ENCODE peak calls at places on chromosomes 5 and 9, in ten cellular contexts. A is fibroblast of lung; F is activated T-cell treated with anti-CD3 and anti-CD28 coated beads, Interleukin-2, amount 50 U/mL, for 72 hours; Q is ACHN; M is HuH-7.5; C is PC-9; Z is ovary; H is KG1; S is HuH-7; R is left colon. G is an unnamed sample.

GRCh38 chr9:35904966-35905781 is 828 bp upstream of the HRCT1 start:
- DNase-seq in F (no peak), M (no peak), C (no peak), R (peak; percentile 66), Q (peak; percentile 65), A (peak; percentile 65), Z (no peak), H (no peak), S (no peak), G (no peak)

GRCh38 chr5:132431682-132432081 is 58.9 kb downstream of the IRF1 start:
- DNase-seq in Q (no peak), C (no peak), A (no peak), F (no peak), H (no peak), R (no peak), Z (no peak), M (no peak), S (no peak), G (no peak)

GRCh38 chr5:36701085-36701691 is 94.8 kb downstream of the SLC1A3 start:
- DNase-seq in R (no peak), F (no peak), C (no peak), H (no peak), M (no peak), Z (no peak), Q (no peak), A (no peak), S (no peak), G (no peak)

GRCh38 chr5:172648008-172648359 is 6.9 kb downstream of the NEURL1B start:
- DNase-seq in R (no peak), Q (no peak), S (no peak), Z (no peak), A (no peak), M (no peak), C (peak; percentile 84), H (no peak), F (no peak), G (no peak)

GRCh38 chr9:16637938-16638337 is 232.5 kb downstream of the BNC2 start:
- DNase-seq in C (no peak), H (no peak), Z (no peak), S (no peak), M (no peak), F (no peak), Q (no peak), R (no peak), A (peak; percentile 58), G (no peak)

GRCh38 chr5:106601605-106602004 is 1069.1 kb downstream of the EFNA5 start:
- DNase-seq in A (no peak), Z (no peak), F (no peak), S (no peak), M (no peak), R (no peak), H (no peak), C (no peak), Q (no peak), G (no peak)

GRCh38 chr5:94361832-94362754 is 256.3 kb downstream of the KIAA0825 start:
- DNase-seq in Q (no peak), M (no peak), R (no peak), A (no peak), C (no peak), F (no peak), Z (no peak), H (no peak), S (no peak), G (no peak)

GRCh38 chr5:107867266-107867665 is 196.5 kb upstream of the EFNA5 start:
- DNase-seq in Q (no peak), M (no peak), C (no peak), H (no peak), F (no peak), R (no peak), Z (no peak), A (peak; percentile 55), S (no peak), G (no peak)

GRCh38 chr9:136488247-136489214 is 5.7 kb upstream of the SEC16A start:
- DNase-seq in Q (peak; percentile 44), F (peak; percentile 78), M (peak; percentile 83), S (peak; percentile 88), C (peak; percentile 50), Z (peak; percentile 83), H (no peak), A (no peak), R (peak; percentile 82), G (peak; percentile 88)

GRCh38 chr5:143401846-143402463 is 1.5 kb downstream of the NR3C1 start:
- DNase-seq in A (no peak), R (no peak), C (no peak), H (no peak), F (no peak), S (no peak), M (no peak), Z (no peak), Q (no peak), G (no peak)

GRCh38 chr5:124735169-124735858 is 11.1 kb downstream of the ZNF608 start:
- DNase-seq in S (peak; percentile 70), M (no peak), Q (no peak), F (no peak), A (peak; percentile 30), C (no peak), Z (peak; percentile 54), H (no peak), R (peak; percentile 54), G (no peak)

GRCh38 chr9:27154923-27155322 is 45.9 kb downstream of the TEK start:
- DNase-seq in M (no peak), Q (no peak), S (no peak), A (peak; percentile 98), R (no peak), F (no peak), Z (no peak), C (no peak), H (no peak), G (no peak)

GRCh38 chr5:6402939-6403338 is 24.6 kb upstream of the MED10 start:
- DNase-seq in Q (no peak), R (no peak), F (no peak), C (no peak), H (no peak), M (no peak), Z (no peak), S (no peak), A (peak; percentile 28), G (no peak)

GRCh38 chr9:136494531-136495215 is 11.8 kb upstream of the SEC16A start:
- DNase-seq in S (no peak), Q (no peak), R (no peak), H (no peak), A (peak; percentile 58), F (no peak), M (no peak), Z (no peak), C (no peak), G (no peak)

GRCh38 chr5:141260458-141261237 is 15.5 kb downstream of the PCDHB15 start:
- DNase-seq in R (no peak), M (no peak), S (no peak), H (no peak), Q (no peak), C (no peak), Z (no peak), F (no peak), A (no peak), G (no peak)

GRCh38 chr9:83986765-83987401 is 6.3 kb downstream of the RMI1 start:
- DNase-seq in Z (no peak), R (peak; percentile 65), F (no peak), C (peak; percentile 46), H (no peak), S (peak; percentile 36), M (no peak), A (peak; percentile 50), Q (no peak), G (no peak)

GRCh38 chr9:35227283-35227682 is 65.5 kb downstream of the UNC13B start:
- DNase-seq in M (no peak), Z (no peak), Q (no peak), R (no peak), H (no peak), C (no peak), F (no peak), S (no peak), A (no peak), G (no peak)

GRCh38 chr5:72600401-72600981 is 93.3 kb upstream of the ZNF366 start:
- DNase-seq in F (no peak), Z (no peak), R (no peak), Q (peak; percentile 49), C (peak; percentile 95), S (no peak), H (no peak), A (peak; percentile 89), M (no peak), G (no peak)

GRCh38 chr9:14159440-14160222 is 154.3 kb downstream of the NFIB start:
- DNase-seq in F (no peak), M (no peak), R (no peak), Q (no peak), S (no peak), H (no peak), A (no peak), C (no peak), Z (no peak), G (no peak)

GRCh38 chr9:115944166-115944948 is 209.2 kb upstream of the PAPPA start:
- DNase-seq in Q (peak; percentile 16), C (no peak), A (peak; percentile 100), H (no peak), R (peak; percentile 10), M (peak; percentile 19), S (peak; percentile 24), Z (peak; percentile 53), F (no peak), G (no peak)

GRCh38 chr9:14144215-14144614 is 169.7 kb downstream of the NFIB start:
- DNase-seq in R (no peak), S (no peak), F (no peak), Z (no peak), H (no peak), Q (no peak), M (no peak), C (no peak), A (no peak), G (no peak)

GRCh38 chr5:103120607-103121200 is 603 bp downstream of the PPIP5K2 start:
- DNase-seq in Q (peak; percentile 37), M (no peak), S (no peak), H (no peak), Z (no peak), C (no peak), A (peak; percentile 19), R (peak; percentile 46), F (no peak), G (no peak)

GRCh38 chr5:61020415-61020814 is 75.4 kb downstream of the NDUFAF2 start:
- DNase-seq in M (no peak), Q (no peak), S (no peak), F (no peak), R (peak; percentile 5), H (no peak), Z (no peak), C (no peak), A (peak; percentile 25), G (no peak)

GRCh38 chr5:133818869-133819600 is 149.4 kb downstream of the C5orf15 start:
- DNase-seq in S (no peak), H (no peak), M (no peak), Q (no peak), C (no peak), Z (no peak), F (no peak), R (no peak), A (no peak), G (no peak)

GRCh38 chr9:113042884-113043657 is 13.5 kb downstream of the ZFP37 start:
- DNase-seq in H (no peak), M (no peak), C (no peak), F (no peak), Z (no peak), R (no peak), A (peak; percentile 6), Q (peak; percentile 4), S (no peak), G (no peak)

GRCh38 chr5:57600321-57600720 is 117.7 kb upstream of the ACTBL2 start:
- DNase-seq in H (no peak), R (no peak), Z (no peak), C (no peak), Q (no peak), A (peak; percentile 61), S (no peak), M (no peak), F (peak; percentile 6), G (no peak)

GRCh38 chr5:178419196-178419595 is 171.0 kb downstream of the COL23A1 start:
- DNase-seq in A (no peak), R (no peak), S (no peak), Z (peak; percentile 19), F (no peak), M (no peak), C (no peak), H (no peak), Q (no peak), G (no peak)

GRCh38 chr9:89418882-89419641 is 78.9 kb downstream of the SEMA4D start:
- DNase-seq in M (no peak), Z (no peak), C (no peak), H (peak; percentile 30), Q (no peak), F (peak; percentile 82), R (peak; percentile 55), S (no peak), A (no peak), G (no peak)

G was measured in pancreas.